ENCODE peak calls at places on chromosomes 6 and 20, in eight cellular contexts. Y, W, L, K, U, I, N and O are unnamed samples.

GRCh38 chr6:166707045-166707444 is 80.0 kb upstream of the RPS6KA2 start:
- DNase-seq in K (no peak), W (peak), I (no peak), N (peak), L (no peak), U (no peak), Y (no peak), O (peak)

GRCh38 chr6:36374956-36375355 is 12.5 kb downstream of the ETV7 start:
- DNase-seq in W (no peak), L (no peak), Y (no peak), I (no peak), K (no peak), U (no peak), N (no peak), O (no peak)

GRCh38 chr6:31534011-31534410 is 5.2 kb downstream of the MCCD1 start:
- DNase-seq in U (no peak), Y (no peak), I (no peak), N (no peak), W (no peak), L (no peak), K (no peak), O (no peak)

GRCh38 chr6:119284861-119285521 is 64.6 kb downstream of the MAN1A1 start:
- DNase-seq in W (peak), K (no peak), U (no peak), L (no peak), I (no peak), N (no peak), Y (peak), O (peak)

GRCh38 chr6:168560126-168560525 is 119.1 kb downstream of the SMOC2 start:
- DNase-seq in K (no peak), U (no peak), L (no peak), W (no peak), I (no peak), Y (no peak), N (no peak), O (no peak)

GRCh38 chr6:16769986-16770376 is 8.7 kb upstream of the ATXN1 start:
- DNase-seq in N (no peak), K (no peak), Y (peak), L (no peak), W (peak), U (no peak), I (no peak), O (no peak)

GRCh38 chr6:80366721-80367120 is 260.2 kb downstream of the BCKDHB start:
- DNase-seq in U (no peak), L (no peak), I (no peak), K (peak), N (peak), W (no peak), Y (no peak), O (no peak)

GRCh38 chr20:10828221-10828620 is 154.4 kb upstream of the JAG1 start:
- DNase-seq in K (no peak), N (no peak), W (no peak), L (no peak), Y (peak), U (no peak), I (no peak), O (no peak)

GRCh38 chr6:3500262-3501001 is 43.6 kb upstream of the SLC22A23 start:
- DNase-seq in N (no peak), I (no peak), U (no peak), Y (peak), K (no peak), W (no peak), L (no peak), O (peak)

GRCh38 chr6:137202078-137202477 is 17.1 kb downstream of the IFNGR1 start:
- DNase-seq in W (peak), I (no peak), L (no peak), Y (no peak), N (peak), U (no peak), K (no peak), O (no peak)

GRCh38 chr6:46491789-46492547 is 719 bp upstream of the RCAN2 start:
- DNase-seq in Y (peak), W (peak), U (peak), I (no peak), K (peak), N (peak), L (peak), O (peak)

DNA sequence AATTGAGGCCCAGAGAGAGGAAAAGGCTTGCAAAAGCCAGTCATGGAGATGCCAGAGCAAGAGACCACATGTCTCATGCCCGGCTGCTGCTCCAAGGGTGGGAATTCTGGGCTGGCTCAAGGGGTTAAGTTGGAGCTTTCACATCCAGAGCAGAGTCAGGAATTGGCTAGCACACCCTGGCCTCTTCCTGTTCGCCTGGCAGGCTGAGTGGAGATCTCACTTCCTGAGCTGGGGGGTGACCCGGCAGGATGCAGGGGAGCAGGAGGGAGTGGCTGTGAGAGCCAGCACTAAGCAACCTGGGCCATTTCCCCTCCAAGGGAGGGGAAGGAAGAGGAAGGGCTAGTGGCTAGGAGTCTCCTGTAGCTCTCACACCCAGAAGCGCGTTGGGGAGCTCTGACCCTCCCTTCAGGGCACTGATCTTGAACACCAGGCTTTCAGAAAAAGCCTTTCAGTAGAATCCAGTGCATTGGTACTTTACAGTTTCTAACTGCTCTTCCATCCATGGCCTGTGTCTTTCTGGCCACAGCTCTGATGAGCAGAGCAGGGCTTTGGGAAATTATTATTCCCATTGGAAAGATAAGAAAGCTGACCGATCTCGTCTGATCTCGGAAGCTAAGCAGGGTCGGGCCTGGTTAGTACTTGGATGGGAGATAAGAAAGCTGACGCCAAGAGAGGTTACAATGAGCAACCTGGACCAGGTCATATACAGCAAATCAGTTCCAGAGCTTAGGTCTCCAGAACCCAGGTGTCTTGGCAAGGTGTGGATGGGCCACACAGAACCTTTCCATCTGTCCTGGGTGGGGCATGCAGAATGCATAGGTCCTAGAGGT is 2.2 kb upstream of the CCM2L start:
- DNase-seq in W (no peak), L (no peak), K (peak), Y (no peak), I (peak), N (no peak), U (no peak), O (no peak)
- H3K27ac ChIP-seq in W (no peak), L (no peak), K (peak), Y (no peak), I (peak), N (no peak), U (no peak), O (no peak)

DNA sequence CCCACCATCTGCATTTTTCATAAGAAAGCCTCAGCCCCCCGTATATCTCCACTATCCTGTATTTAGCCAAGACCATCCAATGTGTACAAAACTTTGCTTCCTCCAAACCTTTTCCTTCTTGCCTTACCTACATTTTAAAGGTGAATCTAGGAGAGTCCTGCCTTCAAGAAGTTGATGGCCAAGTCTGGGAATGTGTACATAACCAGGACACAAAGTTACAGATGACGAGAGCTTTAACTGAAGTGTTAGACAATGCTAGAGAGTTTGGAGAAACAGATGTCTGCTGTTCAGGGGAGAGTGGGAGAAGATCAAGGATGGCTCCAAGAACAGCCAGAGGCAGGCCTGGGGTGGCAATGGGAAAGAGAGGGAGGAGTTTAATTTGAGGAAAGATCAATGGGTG is 2.3 kb upstream of the UQCC2 start:
- DNase-seq in L (no peak), I (no peak), Y (no peak), N (no peak), K (no peak), U (no peak), W (no peak), O (no peak)
- H3K27ac ChIP-seq in L (no peak), I (no peak), Y (no peak), N (no peak), K (no peak), U (no peak), W (no peak), O (no peak)

GRCh38 chr6:5133943-5134342 is 48.8 kb downstream of the PPP1R3G start:
- DNase-seq in Y (no peak), N (no peak), I (no peak), L (no peak), W (no peak), U (no peak), K (no peak), O (no peak)

GRCh38 chr6:5136856-5137255 is 51.7 kb downstream of the PPP1R3G start:
- DNase-seq in Y (no peak), N (no peak), W (no peak), K (no peak), U (no peak), L (no peak), I (no peak), O (no peak)

GRCh38 chr6:5132741-5133140 is 47.6 kb downstream of the PPP1R3G start:
- DNase-seq in K (peak), I (peak), N (no peak), W (no peak), U (peak), L (peak), Y (no peak), O (no peak)

GRCh38 chr6:5138995-5139827 is 54.1 kb downstream of the PPP1R3G start:
- DNase-seq in Y (no peak), N (no peak), W (no peak), U (no peak), I (no peak), K (no peak), L (no peak), O (no peak)

GRCh38 chr6:5135783-5136376 is 50.7 kb downstream of the PPP1R3G start:
- DNase-seq in K (no peak), L (no peak), W (peak), N (peak), Y (peak), U (no peak), I (no peak), O (peak)
- H3K27ac ChIP-seq in K (no peak), L (no peak), W (no peak), N (no peak), Y (no peak), U (no peak), I (no peak), O (no peak)

GRCh38 chr20:38986663-38987062 is 24.5 kb downstream of the DHX35 start:
- DNase-seq in U (no peak), K (no peak), N (no peak), Y (no peak), I (no peak), L (no peak), W (no peak), O (no peak)

GRCh38 chr20:38990728-38991127 is 28.6 kb downstream of the DHX35 start:
- DNase-seq in I (no peak), L (no peak), U (no peak), Y (no peak), K (no peak), N (no peak), W (no peak), O (no peak)

GRCh38 chr20:38985603-38986170 is 23.5 kb downstream of the DHX35 start:
- DNase-seq in N (no peak), I (no peak), K (no peak), Y (peak), W (no peak), L (no peak), U (no peak), O (peak)

GRCh38 chr20:38985060-38985459 is 22.9 kb downstream of the DHX35 start:
- DNase-seq in N (no peak), I (no peak), U (no peak), W (no peak), L (no peak), Y (no peak), K (no peak), O (no peak)

GRCh38 chr20:38987777-38988176 is 25.6 kb downstream of the DHX35 start:
- DNase-seq in N (no peak), L (no peak), U (no peak), W (no peak), K (no peak), Y (no peak), I (no peak), O (no peak)
- H3K27ac ChIP-seq in N (no peak), L (no peak), U (no peak), W (no peak), K (no peak), Y (no peak), I (peak), O (no peak)